ENCODE peak calls at places on chromosomes 12 and 14, in five cellular contexts. H is keratinocyte, T is thoracic aorta, G is heart left ventricle, I is right lobe of liver. V is an unnamed sample.
A peak's percentile ranks its signal among the peaks of the same experiment; 100 is the strongest.

GRCh38 chr14:50845166-50845565 is 14.2 kb upstream of the NIN start:
- DNase-seq in T (no peak), H (no peak), G (no peak), I (no peak), V (no peak)

GRCh38 chr12:13049816-13050215 is 5.6 kb downstream of the FAM234B start:
- DNase-seq in H (no peak), G (no peak), I (no peak), T (no peak), V (no peak)

GRCh38 chr14:99320105-99320572 is 48.1 kb upstream of the BCL11B start:
- DNase-seq in H (no peak), I (no peak), G (peak; percentile 76), T (no peak), V (peak; percentile 84)

GRCh38 chr14:49612671-49613070 is 7.8 kb downstream of the RPL36AL start:
- DNase-seq in H (no peak), T (no peak), G (no peak), I (no peak), V (no peak)

GRCh38 chr14:104283197-104284106 is 145.1 kb downstream of the KIF26A start:
- DNase-seq in G (peak; percentile 40), H (no peak), I (peak; percentile 66), T (no peak), V (no peak)

GRCh38 chr12:6606331-6607131 is 648 bp downstream of the CHD4 start:
- DNase-seq in H (no peak), G (peak; percentile 87), I (peak; percentile 78), T (peak; percentile 43), V (no peak)

GRCh38 chr12:96427269-96427729 is 27.1 kb upstream of the CDK17 start:
- DNase-seq in I (no peak), G (peak; percentile 65), H (peak; percentile 94), T (peak; percentile 20), V (no peak)

GRCh38 chr14:24430682-24431568 is 1.2 kb downstream of the KHNYN start:
- DNase-seq in T (no peak), H (no peak), I (no peak), G (peak; percentile 70), V (peak; percentile 89)

GRCh38 chr12:85779768-85780167 is 56.4 kb downstream of the RASSF9 start:
- DNase-seq in H (no peak), T (no peak), I (no peak), G (no peak), V (no peak)

GRCh38 chr14:55949708-55950107 is 168.5 kb upstream of the PELI2 start:
- DNase-seq in I (no peak), G (no peak), H (no peak), T (no peak), V (no peak)

GRCh38 chr14:68671899-68672298 is 121.0 kb downstream of the ZFP36L1 start:
- DNase-seq in H (no peak), T (no peak), G (no peak), I (no peak), V (no peak)

GRCh38 chr12:66003951-66004350 is 126.6 kb downstream of the LLPH start:
- DNase-seq in T (no peak), H (no peak), I (no peak), G (no peak), V (no peak)

GRCh38 chr12:89768586-89769482 is 60.2 kb upstream of the ATP2B1 start:
- DNase-seq in H (peak; percentile 91), G (no peak), I (no peak), T (no peak), V (no peak)

GRCh38 chr14:45819107-45819506 is 566.1 kb upstream of the MIS18BP1 start:
- DNase-seq in T (no peak), I (no peak), G (no peak), H (no peak), V (no peak)

GRCh38 chr12:118357327-118358007 is 15.2 kb downstream of the TAOK3 start:
- DNase-seq in G (no peak), H (no peak), I (no peak), T (no peak), V (no peak)

GRCh38 chr12:51217133-51217967 is 512 bp downstream of the POU6F1 start:
- DNase-seq in G (peak; percentile 79), I (peak; percentile 63), T (no peak), H (no peak), V (peak; percentile 94)

GRCh38 chr14:69559581-69560011 is 15.1 kb downstream of the CCDC177 start:
- DNase-seq in T (no peak), I (no peak), G (no peak), H (no peak), V (no peak)

GRCh38 chr12:46898152-46898931 is 72.5 kb upstream of the SLC38A4 start:
- DNase-seq in I (no peak), H (no peak), T (no peak), G (no peak), V (no peak)

GRCh38 chr12:117907108-117907689 is 61.6 kb downstream of the KSR2 start:
- DNase-seq in I (no peak), H (no peak), T (no peak), G (no peak), V (no peak)

GRCh38 chr14:104239866-104240301 is 101.5 kb downstream of the KIF26A start:
- DNase-seq in T (no peak), H (no peak), G (no peak), I (no peak), V (no peak)

GRCh38 chr14:90785474-90785873 is 30.8 kb downstream of the TTC7B start:
- DNase-seq in T (no peak), H (no peak), G (no peak), I (peak; percentile 53), V (no peak)

GRCh38 chr12:54608786-54609185 is 20.3 kb upstream of the PPP1R1A start:
- DNase-seq in H (no peak), G (no peak), I (no peak), T (no peak), V (no peak)

GRCh38 chr12:6368906-6369525 is 6.3 kb downstream of the SCNN1A start:
- DNase-seq in G (no peak), T (no peak), H (no peak), I (no peak), V (no peak)

GRCh38 chr14:37563189-37563588 is 31.9 kb downstream of the FOXA1 start:
- DNase-seq in T (no peak), I (no peak), H (no peak), G (no peak), V (no peak)

GRCh38 chr14:37571391-37571790 is 23.7 kb downstream of the FOXA1 start:
- DNase-seq in T (no peak), G (no peak), I (no peak), H (no peak), V (no peak)

GRCh38 chr14:37569729-37570128 is 25.3 kb downstream of the FOXA1 start:
- DNase-seq in G (no peak), I (no peak), H (no peak), T (no peak), V (no peak)

GRCh38 chr14:37566811-37567371 is 28.2 kb downstream of the FOXA1 start:
- DNase-seq in H (no peak), I (no peak), T (no peak), G (no peak), V (no peak)

DNA sequence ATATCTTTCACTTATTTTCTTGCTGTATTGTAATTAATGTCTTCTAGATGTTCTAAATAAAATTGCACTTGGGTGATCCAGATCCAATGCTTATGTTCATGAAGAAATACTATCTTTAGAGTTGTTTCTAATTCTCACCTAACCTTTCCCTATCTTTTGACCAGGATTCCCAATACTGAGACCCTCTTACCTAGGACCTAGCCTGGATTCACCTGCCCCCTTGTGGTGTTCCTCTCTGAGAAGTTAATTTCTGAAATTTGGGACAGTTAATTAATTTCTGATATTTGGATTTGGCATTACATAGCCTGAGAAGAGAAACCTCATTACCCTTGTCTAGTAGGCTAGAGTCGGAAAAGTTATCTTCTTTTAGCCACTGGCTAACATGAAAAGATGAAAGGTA is 29.5 kb downstream of the FOXA1 start:
- DNase-seq in I (no peak), H (no peak), G (no peak), T (no peak), V (no peak)
- TF ChIP-seq CTCF in I (peak; percentile 45), H (peak; percentile 16), G (no peak), T (no peak), V (no peak)

GRCh38 chr12:123767613-123768012 is 5.5 kb downstream of the DNAH10 start:
- DNase-seq in T (no peak), H (no peak), I (no peak), G (no peak), V (no peak)
- H3K27ac ChIP-seq in T (no peak overlapping the region), H (no peak overlapping the region), I (no peak overlapping the region), G (no peak overlapping the region), V (no peak overlapping the region)

GRCh38 chr12:53552346-53553327 is 45.4 kb upstream of the NPFF start:
- DNase-seq in H (no peak), T (no peak), G (no peak), I (no peak), V (no peak)
- TF ChIP-seq CTCF in H (no peak), T (no peak), G (no peak), I (no peak), V (no peak)

GRCh38 chr12:24902521-24903304 is 46.2 kb downstream of the BCAT1 start:
- DNase-seq in I (no peak), G (peak; percentile 69), H (no peak), T (no peak), V (no peak)
- H3K27ac ChIP-seq in I (peak overlapping the region; percentile 80), G (no peak overlapping the region), H (no peak overlapping the region), T (peak overlapping the region; percentile 34), V (peak overlapping the region; percentile 63)

DNA sequence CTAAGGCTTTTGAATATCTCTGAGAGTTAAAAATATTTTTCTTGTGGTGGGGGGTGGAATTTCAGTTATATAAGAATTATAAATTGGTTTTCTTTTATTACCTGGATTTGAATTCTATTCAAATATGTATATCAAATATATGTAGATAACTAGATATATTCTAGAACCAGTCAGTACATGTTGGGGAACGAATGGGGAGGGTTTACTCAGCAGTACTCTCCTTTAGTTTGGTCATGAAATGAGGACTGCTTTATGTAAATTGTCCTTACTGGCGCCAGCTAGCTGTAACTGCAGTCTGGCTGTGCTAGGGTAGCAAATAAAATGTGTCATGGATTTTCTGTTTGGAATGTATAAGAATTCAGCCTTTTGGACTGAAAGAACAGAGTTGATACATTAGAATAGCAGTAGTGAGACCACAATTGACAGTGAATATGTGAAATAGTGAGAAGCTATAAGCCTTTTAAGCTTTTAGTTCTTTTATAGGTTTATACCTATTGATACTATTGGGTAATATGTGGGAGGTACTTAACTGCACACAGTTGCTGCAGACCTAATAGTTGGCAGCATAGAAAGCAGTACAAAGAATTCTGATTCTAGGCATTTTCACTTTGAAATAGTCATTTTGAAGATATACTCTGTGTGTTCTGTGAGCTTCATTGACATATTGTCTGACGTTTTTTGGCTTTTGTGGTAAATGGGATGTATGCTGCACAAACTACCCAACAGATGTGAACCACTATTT is 29.0 kb downstream of the ATF7IP start:
- DNase-seq in H (peak; percentile 70), T (no peak), I (no peak), G (no peak), V (no peak)
- TF ChIP-seq CTCF in H (no peak), T (peak; percentile 28), I (no peak), G (peak; percentile 9), V (no peak)